ENCODE peak calls at places on chromosome 21, in nine cellular contexts. T, O, H, N, M, V, P, F and S are unnamed samples.
A peak's percentile ranks its signal among the peaks of the same experiment; 100 is the strongest.

GRCh38 chr21:45006536-45007079 is 66.8 kb downstream of the SLX9 start:
- DNase-seq in M (no peak), V (no peak), H (no peak), P (no peak), F (no peak), O (no peak), T (no peak), N (no peak), S (no peak)

GRCh38 chr21:41710823-41711160 is 56.1 kb downstream of the RIPK4 start:
- DNase-seq in H (no peak), V (no peak), F (no peak), T (no peak), P (no peak), M (no peak), N (no peak), O (no peak), S (no peak)

GRCh38 chr21:28294046-28294445 is 698.6 kb downstream of the LTN1 start:
- DNase-seq in O (no peak), H (no peak), V (no peak), F (peak; percentile 85), M (no peak), N (no peak), T (no peak), P (peak; percentile 69), S (no peak)

GRCh38 chr21:45630066-45630694 is 13.3 kb upstream of the PCBP3 start:
- DNase-seq in O (no peak), H (no peak), M (peak; percentile 13), V (no peak), T (no peak), N (no peak), F (no peak), P (no peak), S (no peak)

GRCh38 chr21:35051287-35051818 is 2.3 kb upstream of the RUNX1 start:
- DNase-seq in T (peak; percentile 68), O (peak; percentile 80), F (peak; percentile 76), P (peak; percentile 87), V (peak; percentile 72), M (peak; percentile 87), N (no peak), H (peak; percentile 65), S (peak; percentile 88)

GRCh38 chr21:46318464-46318845 is 5.2 kb downstream of the C21orf58 start:
- DNase-seq in T (no peak), O (no peak), P (no peak), F (no peak), H (no peak), N (no peak), M (no peak), V (no peak), S (no peak)

GRCh38 chr21:44582980-44583799 is 2.8 kb upstream of the KRTAP10-5 start:
- DNase-seq in H (no peak), F (no peak), P (no peak), V (no peak), N (no peak), T (no peak), O (no peak), M (no peak), S (peak; percentile 49)

GRCh38 chr21:45277101-45278045 is 10.3 kb downstream of the POFUT2 start:
- DNase-seq in M (no peak), F (no peak), O (no peak), V (no peak), N (no peak), T (no peak), P (no peak), H (no peak), S (peak; percentile 40)

GRCh38 chr21:33752260-33752659 is 110.0 kb downstream of the ITSN1 start:
- DNase-seq in F (no peak), M (no peak), V (no peak), H (no peak), O (no peak), P (no peak), T (no peak), N (no peak), S (no peak)

GRCh38 chr21:46442938-46443337 is 15.8 kb upstream of the DIP2A start:
- DNase-seq in P (no peak), F (no peak), H (no peak), T (no peak), M (no peak), N (no peak), O (no peak), V (no peak), S (no peak)

GRCh38 chr21:28066051-28066450 is 926.6 kb downstream of the LTN1 start:
- DNase-seq in V (no peak), H (no peak), N (no peak), F (peak; percentile 14), T (no peak), P (peak; percentile 20), M (no peak), O (no peak), S (no peak)

GRCh38 chr21:41957991-41958766 is 4.4 kb upstream of the C2CD2 start:
- DNase-seq in O (peak; percentile 61), T (no peak), N (peak; percentile 14), V (no peak), F (peak; percentile 74), P (peak; percentile 93), H (peak; percentile 49), M (peak; percentile 51), S (peak; percentile 56)

GRCh38 chr21:28699591-28700259 is 293.0 kb downstream of the LTN1 start:
- DNase-seq in P (no peak), M (no peak), H (no peak), V (no peak), N (no peak), O (no peak), F (peak; percentile 84), T (no peak), S (no peak)